ENCODE peak calls at places on chromosomes 2 and 18, in nine cellular contexts. R is gastrocnemius medialis, P is gastroesophageal sphincter, C is mucosa of descending colon, O is right cardiac atrium, G is natural killer cell, D is WTC11, Z is left ventricle myocardium superior, B is Right ventricle myocardium superior. J is an unnamed sample.

GRCh38 chr2:26864226-26864625 is 16.3 kb downstream of the DPYSL5 start:
- ATAC-seq in Z (no peak), R (no peak), P (no peak), D (no peak), O (no peak), G (no peak), C (no peak), B (no peak), J (no peak)

GRCh38 chr2:158724803-158725271 is 70.3 kb upstream of the DAPL1 start:
- ATAC-seq in P (no peak), R (no peak), B (no peak), C (peak; percentile 37), G (no peak), D (no peak), O (peak; percentile 10), Z (peak; percentile 20), J (no peak)

GRCh38 chr2:25790074-25790473 is 88.2 kb downstream of the ASXL2 start:
- ATAC-seq in G (no peak), P (no peak), D (no peak), B (no peak), Z (no peak), O (no peak), C (no peak), R (no peak), J (peak; percentile 61)

GRCh38 chr2:37800176-37800835 is 124.8 kb upstream of the RMDN2 start:
- ATAC-seq in P (no peak), Z (no peak), R (no peak), G (no peak), O (no peak), D (no peak), B (no peak), C (no peak), J (no peak)

GRCh38 chr2:207805566-207806226 is 36.0 kb upstream of the FZD5 start:
- ATAC-seq in D (no peak), O (no peak), Z (no peak), G (no peak), C (peak; percentile 57), P (no peak), B (no peak), R (no peak), J (no peak)

GRCh38 chr2:188394931-188395330 is 103.3 kb downstream of the GULP1 start:
- ATAC-seq in B (no peak), R (no peak), O (no peak), D (no peak), C (no peak), P (no peak), Z (no peak), G (no peak), J (no peak)

GRCh38 chr2:21640046-21640445 is 516.3 kb downstream of the TDRD15 start:
- ATAC-seq in B (no peak), P (no peak), O (no peak), G (no peak), D (no peak), C (no peak), R (no peak), Z (no peak), J (no peak)

GRCh38 chr2:160402498-160402897 is 91.1 kb downstream of the RBMS1 start:
- ATAC-seq in Z (peak; percentile 30), C (no peak), B (peak; percentile 26), R (no peak), D (no peak), O (peak; percentile 27), P (no peak), G (no peak), J (no peak)

GRCh38 chr18:50298443-50299284 is 11.2 kb upstream of the CXXC1 start:
- ATAC-seq in Z (peak; percentile 28), C (no peak), R (no peak), P (no peak), G (no peak), O (peak; percentile 33), B (peak; percentile 28), D (no peak), J (no peak)

GRCh38 chr2:39772086-39772811 is 6.8 kb downstream of the THUMPD2 start:
- ATAC-seq in R (peak; percentile 16), G (no peak), B (no peak), C (no peak), Z (no peak), D (peak; percentile 44), O (peak; percentile 37), P (no peak), J (peak; percentile 93)

GRCh38 chr2:127078691-127079270 is 28.2 kb downstream of the BIN1 start:
- ATAC-seq in D (no peak), C (no peak), B (no peak), G (no peak), Z (no peak), P (no peak), R (no peak), O (no peak), J (no peak)

GRCh38 chr2:103656558-103656957 is 894.7 kb downstream of the TMEM182 start:
- ATAC-seq in G (no peak), O (no peak), R (no peak), C (no peak), D (no peak), Z (no peak), B (no peak), P (no peak), J (no peak)

GRCh38 chr2:71691747-71692455 is 238.5 kb downstream of the DYSF start:
- ATAC-seq in B (no peak), C (no peak), D (peak; percentile 53), Z (no peak), O (peak; percentile 66), G (no peak), P (no peak), R (peak; percentile 89), J (no peak)

GRCh38 chr2:67510745-67511144 is 113.6 kb downstream of the ETAA1 start:
- ATAC-seq in B (peak; percentile 60), D (no peak), Z (no peak), P (no peak), R (no peak), G (no peak), C (no peak), O (peak; percentile 28), J (no peak)

GRCh38 chr18:54692463-54692862 is 101.4 kb downstream of the DYNAP start:
- ATAC-seq in B (no peak), O (no peak), Z (no peak), R (no peak), P (no peak), D (no peak), G (no peak), C (no peak), J (no peak)

GRCh38 chr2:109558076-109558882 is 55.5 kb downstream of the SEPTIN10 start:
- ATAC-seq in O (peak; percentile 94), C (peak; percentile 98), B (peak; percentile 39), G (no peak), Z (peak; percentile 59), R (no peak), P (peak; percentile 48), D (no peak), J (no peak)

GRCh38 chr2:45190481-45190880 is 181.2 kb upstream of the SIX2 start:
- ATAC-seq in C (no peak), R (peak; percentile 67), Z (no peak), G (no peak), O (peak; percentile 44), B (no peak), P (no peak), D (peak; percentile 69), J (no peak)

GRCh38 chr2:88657131-88657530 is 29.9 kb upstream of the EIF2AK3 start:
- ATAC-seq in P (no peak), C (peak; percentile 28), O (peak; percentile 41), Z (no peak), R (no peak), D (no peak), G (no peak), B (no peak), J (no peak)

GRCh38 chr2:74764429-74765272 is 69.3 kb upstream of the HK2 start:
- ATAC-seq in B (no peak), O (peak; percentile 68), C (peak; percentile 10), D (peak; percentile 65), G (no peak), R (no peak), P (no peak), Z (no peak), J (peak; percentile 44)

GRCh38 chr2:188494906-188495305 is 203.2 kb downstream of the GULP1 start:
- ATAC-seq in R (no peak), B (no peak), D (no peak), C (no peak), P (no peak), Z (no peak), G (no peak), O (no peak), J (no peak)

GRCh38 chr2:113251118-113251517 is 27.6 kb downstream of the PAX8 start:
- ATAC-seq in Z (no peak), D (no peak), O (no peak), C (peak; percentile 53), B (no peak), R (no peak), G (peak; percentile 42), P (no peak), J (peak; percentile 53)

GRCh38 chr2:157777425-157777824 is 98.7 kb downstream of the ACVR1 start:
- ATAC-seq in B (no peak), O (no peak), G (no peak), P (no peak), C (no peak), R (no peak), Z (no peak), D (no peak), J (no peak)

GRCh38 chr2:157334797-157335196 is 9.2 kb upstream of the ERMN start:
- ATAC-seq in C (no peak), O (no peak), B (no peak), P (no peak), D (no peak), Z (no peak), R (no peak), G (no peak), J (peak; percentile 56)

GRCh38 chr2:20223345-20224190 is 1.4 kb downstream of the SDC1 start:
- ATAC-seq in R (peak; percentile 27), O (peak; percentile 55), B (peak; percentile 42), C (peak; percentile 6), P (peak; percentile 37), Z (peak; percentile 58), G (peak; percentile 8), D (peak; percentile 10), J (peak; percentile 5)

GRCh38 chr2:227862741-227863588 is 8.5 kb upstream of the DAW1 start:
- ATAC-seq in G (no peak), D (peak; percentile 89), P (peak; percentile 70), B (peak; percentile 59), R (peak; percentile 46), Z (peak; percentile 56), O (peak; percentile 69), C (no peak), J (peak; percentile 52)

GRCh38 chr2:9222246-9222898 is 15.8 kb downstream of the ASAP2 start:
- ATAC-seq in P (peak; percentile 50), C (no peak), R (no peak), Z (peak; percentile 72), D (no peak), B (peak; percentile 71), G (no peak), O (no peak), J (no peak)

GRCh38 chr18:69128978-69129377 is 271.7 kb upstream of the DOK6 start:
- ATAC-seq in R (no peak), C (no peak), D (peak; percentile 52), Z (no peak), P (no peak), O (no peak), B (no peak), G (no peak), J (no peak)